ENCODE peak calls at places on chromosomes 12 and 14, in ten cellular contexts. Q is A549, N is uterus, R is mucosa of descending colon, X is psoas muscle, A is upper lobe of right lung, B is IMR-90, T is GM23338, H is PC-9, S is adipocyte. Z is an unnamed sample.

GRCh38 chr14:74664717-74665116 is 48.2 kb downstream of the AREL1 start:
- DNase-seq in Q (no peak), N (no peak), R (no peak), X (no peak), A (no peak), B (no peak), T (no peak), H (no peak), S (no peak), Z (no peak)

GRCh38 chr14:77222546-77223225 is 41.1 kb downstream of the TMEM63C start:
- DNase-seq in Q (no peak), N (no peak), R (no peak), X (no peak), A (no peak), B (no peak), T (peak; percentile 76), H (no peak), S (no peak), Z (no peak)

GRCh38 chr14:38553586-38553985 is 297.7 kb upstream of the CLEC14A start:
- DNase-seq in Q (no peak), N (no peak), R (no peak), X (no peak), A (no peak), B (peak; percentile 89), T (no peak), H (no peak), S (peak; percentile 22), Z (no peak)

GRCh38 chr12:109741286-109741969 is 27.8 kb downstream of the FAM222A start:
- DNase-seq in Q (no peak), N (peak; percentile 2), R (no peak), X (peak; percentile 23), A (peak; percentile 49), B (no peak), T (no peak), H (no peak), S (no peak), Z (no peak)

GRCh38 chr12:64903738-64904137 is 79.3 kb downstream of the TBC1D30 start:
- DNase-seq in Q (no peak), N (peak; percentile 16), R (no peak), X (no peak), A (no peak), B (peak; percentile 61), T (no peak), H (no peak), S (no peak), Z (no peak)

GRCh38 chr12:55682087-55682796 is 25.5 kb downstream of the ITGA7 start:
- DNase-seq in Q (peak; percentile 23), N (no peak), R (no peak), X (no peak), A (no peak), B (no peak), T (no peak), H (no peak), S (no peak), Z (peak; percentile 19)

GRCh38 chr12:754238-754816 is 1.9 kb downstream of the WNK1 start:
- DNase-seq in Q (no peak), N (no peak), R (peak; percentile 43), X (no peak), A (no peak), B (no peak), T (no peak), H (peak; percentile 56), S (peak; percentile 43), Z (peak; percentile 46)

GRCh38 chr12:65720136-65720535 is 104.1 kb upstream of the HMGA2 start:
- DNase-seq in Q (no peak), N (no peak), R (no peak), X (no peak), A (no peak), B (peak; percentile 42), T (no peak), H (no peak), S (peak; percentile 56), Z (no peak)

GRCh38 chr12:58529114-58529665 is 391.1 kb downstream of the LRIG3 start:
- DNase-seq in Q (no peak), N (no peak), R (no peak), X (no peak), A (no peak), B (peak; percentile 86), T (no peak), H (no peak), S (peak; percentile 50), Z (no peak)

GRCh38 chr12:109905301-109905700 is 5.2 kb downstream of the TCHP start:
- DNase-seq in Q (no peak), N (no peak), R (no peak), X (no peak), A (no peak), B (no peak), T (no peak), H (no peak), S (no peak), Z (no peak)

GRCh38 chr12:113950873-113951272 is 15.3 kb downstream of the RBM19 start:
- DNase-seq in Q (no peak), N (no peak), R (no peak), X (no peak), A (no peak), B (no peak), T (no peak), H (no peak), S (no peak), Z (no peak)

GRCh38 chr12:14771651-14772137 is 31.6 kb downstream of the WBP11 start:
- DNase-seq in Q (no peak), N (no peak), R (no peak), X (no peak), A (no peak), B (no peak), T (peak; percentile 51), H (no peak), S (no peak), Z (no peak)

GRCh38 chr12:12008931-12009611 is 61.7 kb upstream of the BCL2L14 start:
- DNase-seq in Q (no peak), N (no peak), R (no peak), X (no peak), A (no peak), B (peak; percentile 31), T (peak; percentile 86), H (peak; percentile 98), S (peak; percentile 28), Z (no peak)

DNA sequence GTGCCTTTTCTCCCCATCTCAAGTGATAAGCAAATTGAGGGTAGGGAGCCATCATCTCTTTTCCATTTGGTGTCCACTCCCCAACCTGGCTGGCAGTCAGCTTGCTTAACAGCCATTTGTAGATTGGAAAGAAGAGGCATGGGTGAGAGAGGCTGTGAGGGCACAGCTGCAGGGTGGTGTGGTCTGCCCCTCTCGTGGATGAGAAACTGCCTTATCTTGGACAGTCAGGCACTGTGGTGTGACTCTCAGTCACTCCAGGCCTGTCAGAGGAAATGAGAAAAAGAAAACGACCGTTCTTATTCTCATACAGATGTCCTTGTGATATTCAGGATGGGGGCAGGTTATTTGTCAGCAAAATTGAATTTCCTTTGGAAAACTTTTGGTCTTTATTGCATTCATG is 65.1 kb upstream of the SRSF5 start:
- DNase-seq in Q (no peak), N (no peak), R (no peak), X (no peak), A (no peak), B (no peak), T (no peak), H (no peak), S (no peak), Z (no peak)
- H3K4me1 ChIP-seq in Q (no peaks in the 10 kb centered on the region), N (no peaks in the 10 kb centered on the region), R (peaks cover 22% of the 10 kb centered on the region), X (peaks cover 17% of the 10 kb centered on the region), A (peaks cover 80% of the 10 kb centered on the region), B (peaks cover 5% of the 10 kb centered on the region), T (peaks cover 13% of the 10 kb centered on the region), H (no peaks in the 10 kb centered on the region), S (peaks cover 18% of the 10 kb centered on the region), Z (peaks cover 7% of the 10 kb centered on the region)

DNA sequence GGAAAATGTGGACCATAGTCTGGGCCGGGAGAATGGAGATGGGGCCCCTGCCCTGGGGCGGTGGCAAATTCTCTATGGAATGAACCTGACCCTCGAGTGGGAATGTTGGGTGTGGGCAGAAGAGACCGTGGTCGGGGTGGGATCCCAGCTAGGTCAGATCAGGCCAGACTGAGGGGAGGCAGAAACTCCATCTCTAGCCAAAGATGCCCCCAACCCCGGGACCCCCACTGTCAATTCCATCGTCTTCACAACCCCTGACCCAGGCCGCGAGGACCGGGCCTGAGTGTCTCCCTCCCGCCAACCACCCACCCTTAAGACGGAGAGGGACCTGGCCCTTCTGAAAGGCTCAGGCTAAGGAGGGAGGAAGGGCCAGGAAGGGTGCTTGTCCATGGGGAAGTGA is 733 bp downstream of the PLEKHD1 start:
- DNase-seq in Q (no peak), N (no peak), R (no peak), X (no peak), A (no peak), B (no peak), T (no peak), H (no peak), S (no peak), Z (no peak)
- H3K4me3 ChIP-seq in Q (peak overlapping the region; percentile 55), N (no peak overlapping the region), R (no peak overlapping the region), X (no peak overlapping the region), A (peak overlapping the region; percentile 48), B (no peak overlapping the region), T (peak overlapping the region; percentile 83), H (no peak overlapping the region), S (no peak overlapping the region), Z (peak overlapping the region; percentile 52)

DNA sequence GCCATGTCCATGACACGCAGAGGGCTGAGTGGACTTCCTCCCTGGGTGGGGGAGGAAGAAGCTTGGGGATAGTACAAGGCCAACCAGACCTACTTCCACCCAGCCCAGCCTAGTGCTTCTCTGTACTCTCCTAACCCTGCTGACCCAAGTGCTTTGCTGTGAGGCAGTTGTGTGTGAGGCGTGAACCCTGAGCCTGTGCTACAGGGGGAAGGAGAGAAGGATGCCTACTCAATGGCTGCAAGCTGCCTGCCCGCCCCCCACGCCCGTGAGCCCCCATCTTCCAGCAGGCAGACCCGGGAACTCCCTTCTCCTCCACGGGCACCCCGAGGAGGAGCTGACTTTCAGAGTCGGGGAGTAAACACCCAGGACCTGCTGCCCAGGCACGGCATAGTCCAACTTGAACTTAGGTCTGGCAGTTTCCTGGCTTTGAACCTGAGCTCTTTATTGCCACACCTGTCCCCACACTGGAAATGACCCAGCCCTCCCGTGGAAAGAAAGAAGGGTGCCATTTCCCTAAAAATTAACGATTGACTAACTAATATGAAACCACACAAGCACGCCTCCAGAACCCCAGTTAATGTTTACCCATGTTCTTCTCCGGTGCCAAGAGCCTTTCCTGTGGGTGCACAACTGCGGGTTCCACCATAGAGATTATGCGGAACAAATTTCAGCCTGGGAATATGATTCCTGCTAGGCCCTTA is 10.8 kb downstream of the ALDH2 start:
- DNase-seq in Q (peak; percentile 50), N (no peak), R (peak; percentile 84), X (peak; percentile 56), A (peak; percentile 75), B (no peak), T (no peak), H (no peak), S (no peak), Z (no peak)
- H3K4me1 ChIP-seq in Q (peaks cover 68% of the 10 kb centered on the region), N (peaks cover 19% of the 10 kb centered on the region), R (peaks cover 75% of the 10 kb centered on the region), X (peaks cover 46% of the 10 kb centered on the region), A (peaks cover 73% of the 10 kb centered on the region), B (peaks cover 26% of the 10 kb centered on the region), T (peaks cover 7% of the 10 kb centered on the region), H (peaks cover 15% of the 10 kb centered on the region), S (peaks cover 37% of the 10 kb centered on the region), Z (peaks cover 31% of the 10 kb centered on the region)

DNA sequence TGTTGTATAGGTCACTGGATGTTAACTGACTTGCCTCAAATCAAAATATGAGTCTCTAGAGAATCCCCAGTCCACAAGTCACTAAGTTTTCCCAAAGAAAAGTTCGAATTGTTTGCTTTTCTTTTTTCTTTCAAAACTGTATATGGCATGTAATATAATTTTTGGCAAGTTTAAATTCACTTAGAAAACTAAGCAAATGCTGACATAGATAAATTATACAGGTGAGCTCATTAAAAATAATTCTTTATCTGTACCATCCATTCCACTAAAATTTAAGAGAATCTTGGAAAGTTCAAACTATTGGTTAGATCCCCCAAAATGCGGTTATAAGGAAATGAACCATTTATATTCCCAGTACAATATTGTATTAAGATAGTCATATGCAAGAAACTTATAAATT is 145.6 kb upstream of the AMIGO2 start:
- DNase-seq in Q (no peak), N (no peak), R (no peak), X (no peak), A (no peak), B (no peak), T (no peak), H (no peak), S (no peak), Z (no peak)
- H3K4me3 ChIP-seq in Q (peak overlapping the region; percentile 44), N (no peak overlapping the region), R (no peak overlapping the region), X (no peak overlapping the region), A (no peak overlapping the region), B (no peak overlapping the region), T (no peak overlapping the region), H (no peak overlapping the region), S (no peak overlapping the region), Z (no peak overlapping the region)